ENCODE peak calls at places on chromosomes 16 and 17, in six cellular contexts. N is neuronal stem cell, F is GM23248, S is upper lobe of right lung, E is A549, B is aorta. Y is an unnamed sample.

GRCh38 chr17:75776399-75777242 is 8.0 kb upstream of the UNK start:
- DNase-seq in N (no peak), B (no peak), S (peak), F (peak), E (no peak), Y (no peak)

GRCh38 chr17:74147436-74147835 is 56.0 kb upstream of the RPL38 start:
- DNase-seq in E (no peak), B (no peak), F (no peak), S (no peak), N (no peak), Y (no peak)

GRCh38 chr17:80219777-80220708 is at the start of the genes SGSH and SLC26A11:
- DNase-seq in F (peak), S (peak), E (peak), B (peak), N (peak), Y (no peak)

GRCh38 chr17:30372755-30373154 is 6.0 kb upstream of the CPD start:
- DNase-seq in S (no peak), F (peak), E (peak), N (no peak), B (no peak), Y (no peak)

GRCh38 chr16:82370282-82370681 is 200.3 kb upstream of the MPHOSPH6 start:
- DNase-seq in S (no peak), B (no peak), E (no peak), F (no peak), N (no peak), Y (no peak)

GRCh38 chr16:12752159-12752558 is 51.5 kb downstream of the CPPED1 start:
- DNase-seq in B (no peak), S (no peak), F (no peak), N (no peak), E (no peak), Y (no peak)

GRCh38 chr16:81275795-81276194 is 37.3 kb downstream of the BCO1 start:
- DNase-seq in E (no peak), S (peak), F (no peak), N (no peak), B (no peak), Y (no peak)

GRCh38 chr17:48542956-48543853 is 1.7 kb downstream of the HOXB2 start:
- DNase-seq in E (peak), F (peak), B (no peak), N (no peak), S (no peak), Y (no peak)

GRCh38 chr16:56515665-56516064 is 4.2 kb downstream of the BBS2 start:
- DNase-seq in F (no peak), B (no peak), E (no peak), N (no peak), S (no peak), Y (no peak)

GRCh38 chr17:79607941-79608728 is 2.7 kb downstream of the RBFOX3 start:
- DNase-seq in E (no peak), N (peak), B (no peak), S (no peak), F (peak), Y (no peak)

GRCh38 chr17:17079761-17080160 is 37.5 kb downstream of the MPRIP start:
- DNase-seq in F (no peak), N (no peak), S (peak), E (no peak), B (peak), Y (no peak)

GRCh38 chr17:57946798-57947358 is 8.3 kb downstream of the CUEDC1 start:
- DNase-seq in E (peak), F (peak), S (peak), N (no peak), B (peak), Y (no peak)

GRCh38 chr16:24609740-24610420 is 70.5 kb downstream of the RBBP6 start:
- DNase-seq in N (peak), B (peak), S (peak), F (peak), E (no peak), Y (no peak)

GRCh38 chr17:3712811-3713463 is 10.8 kb upstream of the HASPIN start:
- DNase-seq in E (no peak), N (no peak), F (no peak), S (no peak), B (no peak), Y (no peak)

GRCh38 chr17:42674755-42675347 is 1.9 kb downstream of the PLEKHH3 start:
- DNase-seq in E (no peak), S (peak), N (no peak), F (no peak), B (no peak), Y (no peak)

GRCh38 chr17:7854851-7855642 is at the start of gene TMEM88:
- DNase-seq in F (peak), N (peak), B (peak), S (peak), E (no peak), Y (no peak)

GRCh38 chr17:7951143-7951792 is 19.3 kb downstream of the CNTROB start:
- DNase-seq in F (no peak), E (no peak), N (no peak), S (no peak), B (no peak), Y (no peak)

GRCh38 chr17:285751-286422 is 66.7 kb downstream of the RPH3AL start:
- DNase-seq in E (no peak), N (no peak), F (no peak), B (peak), S (peak), Y (no peak)

GRCh38 chr16:77297996-77298637 is 98.9 kb downstream of the SYCE1L start:
- DNase-seq in B (no peak), F (peak), N (no peak), E (no peak), S (no peak), Y (no peak)

GRCh38 chr17:31211352-31212012 is 85.6 kb downstream of the OMG start:
- DNase-seq in N (no peak), B (no peak), E (no peak), F (peak), S (no peak), Y (no peak)

GRCh38 chr16:28181557-28181914 is 30.2 kb downstream of the XPO6 start:
- DNase-seq in F (peak), B (no peak), E (peak), S (no peak), N (no peak), Y (peak)

GRCh38 chr17:49002766-49003165 is 5.6 kb downstream of the IGF2BP1 start:
- DNase-seq in B (no peak), E (no peak), S (no peak), N (no peak), F (no peak), Y (no peak)

GRCh38 chr16:2963611-2964415 is at the start of gene KREMEN2:
- DNase-seq in S (no peak), B (peak), E (peak), F (peak), N (peak), Y (no peak)

GRCh38 chr16:2963074-2963610 is 933 bp upstream of the KREMEN2 start:
- DNase-seq in N (no peak), F (no peak), S (no peak), E (no peak), B (no peak), Y (no peak)

GRCh38 chr16:2962334-2963073 is 1.6 kb upstream of the KREMEN2 start:
- DNase-seq in F (no peak), E (no peak), B (no peak), S (no peak), N (no peak), Y (no peak)

GRCh38 chr16:2966043-2966802 is 2.1 kb downstream of the KREMEN2 start:
- DNase-seq in B (no peak), E (no peak), S (no peak), N (no peak), F (no peak), Y (no peak)

GRCh38 chr16:2964416-2965223 is 545 bp downstream of the KREMEN2 start:
- DNase-seq in E (peak), N (peak), B (peak), S (no peak), F (peak), Y (no peak)
- H3K27ac ChIP-seq in E (peak), N (no peak), B (no peak), S (no peak), F (no peak), Y (peak)

DNA sequence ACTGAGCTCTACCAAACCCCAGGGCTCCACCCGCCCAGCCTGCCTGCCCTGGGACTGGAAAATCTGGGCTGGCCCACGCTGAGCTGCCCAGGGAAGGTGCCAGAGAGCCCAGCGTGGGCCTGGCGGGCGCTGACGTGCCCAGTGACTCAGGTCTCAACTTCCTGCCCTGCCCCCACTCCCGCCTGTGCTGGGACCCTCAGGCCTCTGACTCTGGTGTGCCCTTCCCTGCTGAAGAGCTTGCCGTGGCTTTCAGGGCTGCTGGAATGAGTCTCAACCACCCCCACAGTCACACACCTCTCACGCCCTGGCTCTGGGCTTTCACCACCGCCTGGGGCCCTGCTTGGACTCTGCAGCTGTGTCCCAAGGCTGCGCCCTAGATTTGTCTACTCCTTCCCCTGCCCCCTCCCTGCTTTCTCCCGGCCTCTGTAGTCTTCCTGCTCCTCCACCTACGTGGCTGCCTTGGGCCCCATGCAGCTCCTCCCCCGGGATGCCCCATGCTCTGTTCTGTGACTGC is 10.4 kb downstream of the LLGL1 start:
- DNase-seq in F (peak), E (no peak), S (no peak), N (no peak), B (peak), Y (no peak)
- H3K27ac ChIP-seq in F (peak), E (peak), S (no peak), N (no peak), B (no peak), Y (no peak)

GRCh38 chr16:75064403-75065148 is 52.0 kb downstream of the LDHD start:
- DNase-seq in B (no peak), S (no peak), N (no peak), F (no peak), E (no peak), Y (no peak)
- H3K27ac ChIP-seq in B (no peak), S (peak), N (no peak), F (no peak), E (no peak), Y (peak)

DNA sequence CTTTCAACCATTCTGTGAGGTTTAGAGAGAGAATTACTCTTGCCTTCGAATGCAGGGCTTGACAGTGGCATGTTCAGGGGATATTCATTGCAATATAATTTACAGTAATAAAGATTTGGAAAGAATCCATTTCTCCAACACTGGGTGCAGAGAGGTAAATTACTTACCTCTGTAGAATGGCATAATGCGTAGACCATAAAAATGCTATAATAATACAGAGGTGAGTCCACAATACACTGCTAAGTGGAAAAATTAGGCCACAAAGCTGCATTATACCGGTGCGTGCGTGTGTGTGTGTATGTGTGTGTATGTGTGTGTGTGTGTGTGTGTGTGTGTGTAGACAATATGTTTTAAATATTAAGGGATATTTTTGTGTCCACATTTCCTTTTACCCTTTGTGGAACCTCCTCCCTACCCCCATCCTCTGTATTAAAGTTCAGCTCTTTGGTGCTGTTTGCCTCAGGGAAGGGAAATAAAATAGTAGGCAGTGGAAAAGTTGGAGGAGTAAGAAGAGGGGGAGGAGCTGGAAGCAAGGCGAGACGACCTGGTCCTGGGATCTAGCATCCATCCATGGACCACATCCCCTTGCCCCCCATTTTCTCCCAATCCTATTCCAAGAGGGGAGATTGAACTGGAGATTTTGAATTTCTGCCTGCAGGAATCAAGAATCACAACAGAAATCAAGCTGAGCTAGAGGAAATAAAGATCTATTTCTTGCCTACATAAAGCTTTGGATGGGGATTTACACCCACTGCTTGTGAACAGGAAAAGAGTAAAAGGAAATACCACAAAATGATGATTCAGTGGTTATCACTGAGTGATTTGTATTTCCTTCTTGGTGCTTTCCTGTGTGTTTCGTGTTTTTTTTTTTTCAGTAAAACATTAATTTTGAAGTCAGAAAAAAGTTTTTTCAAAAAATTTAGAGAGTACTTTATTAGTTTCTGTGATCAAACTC is 124.8 kb downstream of the RGS9 start:
- DNase-seq in E (no peak), F (peak), S (no peak), N (no peak), B (no peak), Y (no peak)
- H3K27ac ChIP-seq in E (no peak), F (no peak), S (no peak), N (no peak), B (no peak), Y (no peak)

DNA sequence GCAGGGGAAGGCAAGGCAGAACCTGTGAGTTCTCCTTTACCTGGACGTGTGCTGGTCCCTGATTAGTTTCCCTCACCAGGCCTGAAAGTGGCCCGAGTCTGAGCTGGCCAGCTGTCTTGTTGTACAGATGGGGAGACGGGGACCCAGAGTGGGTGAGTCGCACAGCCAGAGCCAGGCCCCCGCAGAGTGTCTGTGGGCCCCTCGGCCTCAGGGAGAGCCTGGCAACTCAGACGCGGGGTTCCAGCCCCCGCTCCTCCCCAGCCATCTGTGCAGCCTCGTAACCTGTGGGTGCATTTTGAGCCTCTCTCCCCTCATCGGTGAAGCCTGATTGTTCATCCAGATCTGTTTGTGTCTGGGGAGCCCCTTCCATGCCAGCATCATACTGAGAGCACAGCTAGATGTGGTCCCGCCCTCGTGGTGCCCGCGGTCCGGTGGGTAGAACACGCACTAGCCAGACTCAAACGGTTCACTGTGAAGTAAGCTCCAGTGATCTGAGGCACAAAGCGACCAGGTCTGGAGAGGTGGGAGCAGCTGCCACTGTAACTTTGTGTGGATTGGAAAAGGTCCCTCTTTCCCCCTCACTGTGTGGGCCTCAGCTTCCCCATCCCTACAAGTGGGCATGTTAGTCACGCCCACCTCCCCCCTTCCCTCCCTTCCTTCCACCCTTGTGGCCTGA is 6.0 kb upstream of the NDRG4 start:
- DNase-seq in F (no peak), S (peak), N (no peak), E (no peak), B (peak), Y (no peak)
- H3K27ac ChIP-seq in F (no peak), S (no peak), N (no peak), E (no peak), B (no peak), Y (no peak)

DNA sequence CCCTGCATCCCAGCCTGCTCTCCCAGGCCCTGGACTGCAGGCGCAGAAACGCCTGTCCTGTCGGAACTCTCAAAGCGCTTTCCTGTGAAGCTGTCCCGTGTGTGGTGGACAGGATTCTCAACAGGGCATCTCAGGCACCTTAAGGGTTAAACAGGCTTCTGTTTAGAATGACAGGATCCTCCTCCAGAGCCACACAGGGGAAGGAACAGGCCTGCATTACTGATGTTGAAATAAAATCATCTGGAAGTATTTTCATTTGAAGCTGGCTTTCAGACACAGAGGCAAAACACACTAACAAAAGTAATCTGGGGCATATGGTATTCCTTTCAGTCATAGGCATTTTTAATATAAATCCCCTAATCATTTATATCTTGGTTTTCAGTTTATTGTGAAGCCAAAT is 7.4 kb downstream of the HS3ST3A1 start:
- DNase-seq in B (no peak), E (no peak), F (peak), N (no peak), S (no peak), Y (no peak)
- H3K27ac ChIP-seq in B (no peak), E (peak), F (peak), N (no peak), S (no peak), Y (no peak)

Y was measured in Panc1.